ENCODE peak calls at places on chromosomes 7 and 10, in eight cellular contexts. O is H1, R is esophagus muscularis mucosa, Z is GM12891, M is suprapubic skin, U is stomach, W is spleen, E is transverse colon. B is an unnamed sample.

GRCh38 chr7:155120460-155120859 is 50.3 kb downstream of the HTR5A start:
- DNase-seq in M (no peak), R (no peak), U (no peak), E (no peak), O (no peak), Z (no peak), W (no peak), B (no peak)

GRCh38 chr7:83655951-83656556 is 7.1 kb upstream of the SEMA3E start:
- DNase-seq in R (no peak), W (no peak), U (peak), M (no peak), E (peak), Z (no peak), O (no peak), B (no peak)

GRCh38 chr7:128737867-128738390 is 1.2 kb upstream of the CALU start:
- DNase-seq in M (no peak), Z (no peak), E (no peak), W (no peak), R (peak), U (no peak), O (no peak), B (no peak)

GRCh38 chr7:148912758-148913541 is 28.9 kb upstream of the EZH2 start:
- DNase-seq in Z (no peak), E (no peak), U (no peak), O (no peak), M (no peak), W (no peak), R (no peak), B (no peak)

GRCh38 chr10:110403593-110403992 is 94.1 kb upstream of the DUSP5 start:
- DNase-seq in U (no peak), O (no peak), W (no peak), Z (no peak), M (no peak), E (no peak), R (no peak), B (no peak)

GRCh38 chr7:102890292-102890970 is 22.4 kb upstream of the LRRC17 start:
- DNase-seq in R (no peak), U (no peak), Z (no peak), O (no peak), W (no peak), M (no peak), E (no peak), B (no peak)

GRCh38 chr10:72223743-72224101 is 7.6 kb upstream of the ASCC1 start:
- DNase-seq in U (no peak), W (no peak), O (no peak), E (no peak), R (no peak), M (peak), Z (no peak), B (no peak)

GRCh38 chr10:101826852-101827434 is 8.7 kb upstream of the OGA start:
- DNase-seq in Z (no peak), R (no peak), U (no peak), M (peak), O (no peak), E (no peak), W (peak), B (no peak)

GRCh38 chr10:32015386-32015785 is 40.8 kb downstream of the KIF5B start:
- DNase-seq in U (no peak), M (no peak), Z (no peak), O (no peak), R (no peak), W (no peak), E (no peak), B (no peak)

GRCh38 chr10:84262190-84262956 is 17.5 kb downstream of the RGR start:
- DNase-seq in E (no peak), O (no peak), M (no peak), R (no peak), W (no peak), U (no peak), Z (no peak), B (no peak)

GRCh38 chr10:84263716-84264115 is 18.9 kb downstream of the RGR start:
- DNase-seq in W (no peak), M (no peak), R (no peak), E (no peak), O (no peak), U (no peak), Z (no peak), B (no peak)

GRCh38 chr10:84265378-84265777 is 20.5 kb downstream of the RGR start:
- DNase-seq in M (no peak), U (no peak), R (no peak), O (no peak), E (peak), Z (no peak), W (no peak), B (no peak)

GRCh38 chr10:84267503-84268126 is 22.8 kb downstream of the RGR start:
- DNase-seq in O (peak), U (peak), Z (no peak), W (no peak), R (no peak), E (peak), M (no peak), B (no peak)

DNA sequence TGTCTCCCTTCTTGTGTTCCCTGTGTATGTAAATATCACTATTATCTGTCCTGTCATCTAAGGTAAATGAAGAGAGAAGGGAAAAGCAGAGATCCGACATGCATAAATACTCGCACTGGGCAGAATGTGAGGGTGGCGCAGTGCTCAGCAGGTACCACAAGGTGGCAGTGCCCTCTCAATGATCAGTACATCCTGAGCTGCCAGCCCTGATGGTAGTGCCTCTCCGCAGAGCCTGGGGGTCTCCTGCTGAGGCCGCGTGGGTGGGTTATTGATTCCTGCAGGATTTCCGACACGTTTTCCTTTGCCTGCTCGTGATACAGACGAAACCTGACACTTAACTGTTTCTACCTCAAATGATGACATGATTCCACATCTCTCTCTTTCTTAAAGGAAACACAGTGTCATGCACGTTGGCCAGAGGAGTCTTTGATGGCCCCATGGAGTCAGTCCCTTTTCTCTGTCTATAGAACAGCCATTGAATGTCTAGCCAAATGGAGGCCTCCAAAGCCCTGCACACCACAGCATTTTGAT is 19.8 kb downstream of the RGR start:
- DNase-seq in M (no peak), R (no peak), U (peak), E (peak), W (peak), Z (no peak), O (peak), B (peak)
- TF ChIP-seq POLR2A in M (no peak), R (no peak), U (no peak), E (no peak), W (no peak), Z (no peak), O (no peak), B (no peak)

DNA sequence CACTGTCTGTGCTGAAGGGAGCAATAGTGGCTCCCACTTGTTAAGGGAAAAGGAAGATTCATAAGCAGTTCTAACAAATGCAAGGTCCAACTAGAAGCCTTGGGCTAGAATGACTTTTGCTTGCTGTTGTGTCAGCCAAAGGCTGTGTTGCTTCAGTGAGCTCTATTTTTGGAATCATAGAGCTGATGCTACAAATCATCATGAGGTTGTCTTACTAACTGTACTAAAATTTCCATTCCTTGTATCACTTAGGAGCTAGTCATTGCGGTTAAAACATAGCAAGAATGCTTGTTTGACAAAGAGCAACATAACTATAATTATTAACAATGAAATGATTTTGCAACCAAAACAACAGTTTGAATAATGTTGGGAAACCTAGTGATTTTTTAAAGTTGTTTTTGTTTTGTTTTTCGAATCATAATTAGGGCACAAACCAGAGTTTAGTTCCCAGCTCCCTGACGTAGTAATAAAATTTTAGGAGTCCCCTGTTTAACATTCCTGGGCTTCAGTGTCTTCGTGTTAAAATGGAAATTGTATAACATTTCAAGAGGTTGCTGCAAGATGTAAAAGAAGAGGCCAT is 183.5 kb downstream of the MACC1 start:
- DNase-seq in Z (no peak), U (no peak), O (no peak), R (no peak), W (no peak), E (no peak), M (no peak), B (no peak)
- TF ChIP-seq POLR2AphosphoS5 in Z (no peak), U (no peak), O (no peak), R (no peak), W (no peak), E (peak), M (no peak), B (no peak)

GRCh38 chr7:2873686-2874551 is 29.8 kb upstream of the GNA12 start:
- DNase-seq in E (no peak), M (no peak), U (no peak), Z (no peak), W (no peak), O (peak), R (no peak), B (no peak)
- TF ChIP-seq POLR2A in E (no peak), M (no peak), U (no peak), Z (peak), W (no peak), O (peak), R (no peak), B (no peak)

DNA sequence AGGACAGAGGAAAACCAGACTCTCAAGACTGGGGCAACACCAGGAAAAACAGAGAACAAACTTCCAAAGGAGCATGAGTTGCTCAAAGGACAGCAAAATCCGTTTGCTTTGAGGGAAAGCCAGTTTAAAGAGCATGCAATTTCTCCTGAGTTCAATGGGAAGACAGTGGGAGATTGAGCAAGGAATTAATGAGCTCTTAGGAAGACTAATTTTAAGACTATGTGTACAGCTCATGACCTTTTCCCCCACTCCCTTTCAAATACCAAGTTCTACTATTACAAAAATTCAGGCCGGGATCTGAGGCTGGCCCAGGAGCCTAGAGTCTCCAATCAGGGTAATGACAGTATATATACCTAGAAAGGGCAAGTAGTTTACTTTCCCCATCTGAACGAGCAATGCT is 79.2 kb downstream of the EPDR1 start:
- DNase-seq in W (no peak), U (no peak), Z (no peak), M (no peak), E (no peak), O (no peak), R (no peak), B (no peak)
- TF ChIP-seq POLR2AphosphoS5 in W (no peak), U (no peak), Z (no peak), M (no peak), E (no peak), O (no peak), R (no peak), B (no peak)